ENCODE peak calls at places on chromosomes 16 and 17, in ten cellular contexts. R, I, U, A, X, J, L, S, V and G are unnamed samples.

GRCh38 chr16:4648917-4649316 is 24.3 kb downstream of the MGRN1 start:
- DNase-seq in U (no peak), V (no peak), A (no peak), L (no peak), I (no peak), S (no peak), X (no peak), J (no peak), R (no peak), G (no peak)

GRCh38 chr16:86222541-86222940 is 287.8 kb upstream of the FOXF1 start:
- DNase-seq in A (no peak), R (no peak), V (no peak), X (no peak), U (no peak), I (no peak), L (peak), J (no peak), S (peak), G (peak)

GRCh38 chr17:11330871-11331270 is 89.9 kb downstream of the SHISA6 start:
- DNase-seq in L (no peak), V (peak), R (no peak), J (no peak), I (peak), A (no peak), U (no peak), X (no peak), S (no peak), G (peak)

GRCh38 chr17:35084987-35085386 is 21.5 kb upstream of the RFFL start:
- DNase-seq in R (peak), I (no peak), L (peak), J (no peak), S (no peak), A (no peak), V (peak), X (no peak), U (no peak), G (peak)

GRCh38 chr16:81127051-81127450 is 30.9 kb upstream of the GCSH start:
- DNase-seq in J (no peak), L (no peak), V (no peak), S (no peak), R (no peak), U (no peak), X (no peak), A (peak), I (no peak), G (peak)

GRCh38 chr16:67406628-67407027 is 9.6 kb downstream of the ZDHHC1 start:
- DNase-seq in J (no peak), R (no peak), V (peak), L (peak), X (no peak), S (no peak), U (no peak), I (no peak), A (peak), G (peak)

GRCh38 chr17:61455754-61456681 is 3.8 kb downstream of the TBX4 start:
- DNase-seq in U (peak), I (no peak), S (peak), V (no peak), R (no peak), X (no peak), L (no peak), A (no peak), J (no peak), G (no peak)

GRCh38 chr16:12311309-12311708 is 334.8 kb downstream of the SNX29 start:
- DNase-seq in A (no peak), S (no peak), V (no peak), X (no peak), L (no peak), U (no peak), R (no peak), J (no peak), I (no peak), G (no peak)

GRCh38 chr17:8137645-8138342 is 13.9 kb upstream of the HES7 start:
- DNase-seq in X (no peak), L (no peak), I (no peak), U (no peak), V (no peak), S (no peak), J (no peak), R (no peak), A (no peak), G (no peak)

GRCh38 chr16:11342021-11342855 is 3.0 kb upstream of the RMI2 start:
- DNase-seq in I (no peak), A (no peak), X (no peak), J (no peak), V (no peak), R (no peak), U (no peak), S (no peak), L (no peak), G (no peak)

GRCh38 chr17:40182606-40183005 is 5.3 kb downstream of the RAPGEFL1 start:
- DNase-seq in U (no peak), L (no peak), A (no peak), V (no peak), I (peak), X (no peak), J (no peak), R (no peak), S (no peak), G (no peak)

GRCh38 chr16:67236551-67237395 is 9.8 kb downstream of the TMEM208 start:
- DNase-seq in I (no peak), S (peak), A (no peak), V (peak), L (peak), R (peak), J (peak), U (peak), X (peak), G (peak)

GRCh38 chr16:13767215-13767614 is 152.7 kb upstream of the ERCC4 start:
- DNase-seq in V (no peak), I (no peak), A (no peak), R (no peak), X (no peak), J (no peak), L (no peak), S (no peak), U (no peak), G (no peak)

GRCh38 chr16:35744716-35745115 is 2285.3 kb downstream of the TP53TG3F start:
- DNase-seq in L (no peak), X (no peak), A (no peak), V (no peak), U (no peak), R (no peak), S (no peak), J (no peak), I (no peak), G (no peak)

GRCh38 chr17:70105154-70105553 is 30.1 kb downstream of the KCNJ16 start:
- DNase-seq in U (no peak), L (no peak), V (no peak), I (no peak), J (no peak), R (no peak), A (no peak), S (no peak), X (no peak), G (no peak)

GRCh38 chr16:72787519-72788268 is 260.2 kb downstream of the ZFHX3 start:
- DNase-seq in I (peak), V (peak), R (no peak), A (peak), X (no peak), S (peak), L (peak), U (peak), J (peak), G (peak)

GRCh38 chr17:17108681-17109049 is 66.4 kb downstream of the MPRIP start:
- DNase-seq in J (peak), I (peak), A (no peak), L (no peak), V (no peak), R (peak), S (peak), X (no peak), U (peak), G (no peak)
- TF ChIP-seq CTCF in J (no peak), I (no peak), A (no peak), L (no peak), V (no peak), R (no peak), S (no peak), X (peak), U (no peak), G (no peak)

GRCh38 chr17:2595200-2595599 is 1.7 kb downstream of the PAFAH1B1 start:
- DNase-seq in L (no peak), A (no peak), X (no peak), I (no peak), J (no peak), R (no peak), S (no peak), V (no peak), U (no peak), G (no peak)

GRCh38 chr17:2594657-2595085 is 1.2 kb downstream of the PAFAH1B1 start:
- DNase-seq in V (no peak), R (peak), L (no peak), I (no peak), U (no peak), X (no peak), J (no peak), S (no peak), A (no peak), G (no peak)

GRCh38 chr17:2595736-2596135 is 2.3 kb downstream of the PAFAH1B1 start:
- DNase-seq in V (no peak), I (no peak), R (no peak), S (no peak), J (no peak), U (no peak), A (no peak), X (no peak), L (peak), G (no peak)

GRCh38 chr17:2593846-2594656 is 597 bp downstream of the PAFAH1B1 start:
- DNase-seq in U (peak), X (peak), R (peak), J (peak), L (peak), V (peak), I (peak), A (peak), S (peak), G (peak)

GRCh38 chr17:2598166-2598565 is 4.7 kb downstream of the PAFAH1B1 start:
- DNase-seq in A (peak), R (no peak), V (peak), I (no peak), S (no peak), J (no peak), U (no peak), L (peak), X (no peak), G (peak)
- H3K4me3 ChIP-seq in A (no peak), R (no peak), V (no peak), I (no peak), S (no peak), J (no peak), U (no peak), L (no peak), X (no peak), G (no peak)

GRCh38 chr17:29215174-29215573 is 31.5 kb upstream of the CRYBA1 start:
- DNase-seq in R (no peak), V (no peak), X (no peak), S (no peak), I (no peak), J (no peak), U (no peak), A (no peak), L (no peak), G (no peak)

GRCh38 chr17:29215717-29216116 is 30.9 kb upstream of the CRYBA1 start:
- DNase-seq in L (peak), J (no peak), V (peak), X (no peak), A (no peak), U (no peak), R (no peak), S (peak), I (no peak), G (peak)

GRCh38 chr17:29216181-29216580 is 30.5 kb upstream of the CRYBA1 start:
- DNase-seq in U (no peak), R (no peak), V (no peak), S (no peak), X (no peak), A (no peak), I (no peak), J (no peak), L (no peak), G (no peak)

GRCh38 chr17:29216856-29217255 is 29.8 kb upstream of the CRYBA1 start:
- DNase-seq in X (no peak), J (no peak), S (no peak), U (no peak), I (no peak), L (no peak), R (no peak), A (no peak), V (no peak), G (no peak)

GRCh38 chr17:29219378-29220047 is 27.1 kb upstream of the CRYBA1 start:
- DNase-seq in R (peak), I (peak), J (peak), S (peak), L (peak), A (peak), X (peak), U (peak), V (peak), G (peak)
- TF ChIP-seq CTCF in R (peak), I (peak), J (peak), S (peak), L (peak), A (peak), X (peak), U (peak), V (peak), G (peak)

GRCh38 chr17:82382933-82383255 is 11.3 kb downstream of the UTS2R start:
- DNase-seq in R (no peak), L (no peak), A (no peak), I (no peak), X (no peak), S (no peak), U (no peak), V (no peak), J (peak), G (no peak)

GRCh38 chr17:82383411-82383810 is 11.8 kb downstream of the UTS2R start:
- DNase-seq in J (peak), R (no peak), V (no peak), S (no peak), L (no peak), I (no peak), A (no peak), U (no peak), X (no peak), G (no peak)

GRCh38 chr17:82377924-82378740 is 6.6 kb downstream of the UTS2R start:
- DNase-seq in J (no peak), U (no peak), A (no peak), L (no peak), I (no peak), S (no peak), R (no peak), V (no peak), X (no peak), G (no peak)

GRCh38 chr17:82378741-82379021 is 7.1 kb downstream of the UTS2R start:
- DNase-seq in U (no peak), J (no peak), A (no peak), S (no peak), R (no peak), L (no peak), I (no peak), X (no peak), V (no peak), G (no peak)

DNA sequence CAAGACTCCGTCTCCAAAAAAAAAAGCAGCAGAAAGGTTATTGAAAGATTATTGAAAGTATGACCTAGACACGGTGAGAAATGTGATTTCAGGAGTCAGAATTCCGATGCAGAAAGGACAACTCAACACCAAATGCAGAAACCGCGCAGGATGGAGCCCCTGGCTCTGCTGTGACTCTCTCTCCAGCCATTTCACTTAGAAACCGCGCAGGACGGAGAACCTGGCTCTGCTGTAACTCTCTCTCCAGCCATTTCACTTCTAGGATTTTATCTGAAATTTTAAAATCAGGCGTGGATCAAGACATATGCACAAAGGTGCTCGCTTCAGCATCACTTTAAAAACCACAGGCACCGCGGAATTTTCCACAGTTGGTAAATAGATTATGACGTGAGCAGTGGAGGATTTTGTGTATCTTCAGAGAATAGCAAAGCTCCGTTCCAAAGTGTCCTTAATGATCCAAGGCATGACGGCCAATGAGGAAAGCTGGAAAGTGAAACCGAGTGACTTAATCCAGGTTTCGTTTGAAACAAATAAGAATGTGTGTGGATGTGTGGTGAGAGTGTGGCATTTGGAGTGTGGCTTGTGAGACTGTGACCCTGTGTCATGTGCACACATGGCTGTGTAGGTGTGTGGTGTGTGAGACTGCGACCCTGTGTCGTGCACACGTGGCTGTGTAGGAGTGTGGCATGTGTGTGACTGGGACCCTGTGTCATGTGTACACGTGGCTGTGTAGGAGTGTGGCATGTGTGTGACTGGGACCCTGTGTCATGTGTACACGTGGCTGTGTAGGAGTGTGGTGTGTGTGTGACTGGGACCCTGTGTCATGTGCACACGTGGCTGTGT is 9.5 kb downstream of the UTS2R start:
- DNase-seq in S (no peak), R (no peak), J (peak), L (peak), A (no peak), U (no peak), X (no peak), V (no peak), I (no peak), G (no peak)
- H3K4me3 ChIP-seq in S (no peak), R (no peak), J (no peak), L (no peak), A (peak), U (no peak), X (no peak), V (no peak), I (no peak), G (no peak)